ENCODE peak calls at places on chromosomes 4 and X, in six cellular contexts. One of them, this sample, is unnamed.

GRCh38 chr4:100311181-100311580 is 120.9 kb upstream of the DDIT4L start:
- DNase-seq in Right ventricle myocardium superior: no peak
- DNase-seq in stimulated activated CD8-positive, alpha-beta memory T cell treated with anti-CD3 and anti-CD28 coated beads, Interleukin-7, amount 100 ng/mL, for 1 hour: no peak
- DNase-seq in ovary: no peak
- DNase-seq in H54: no peak
- DNase-seq in nucleus accumbens: no peak
- DNase-seq in this sample: no peak

GRCh38 chrX:39245024-39245423 is 443.8 kb downstream of the MID1IP1 start:
- DNase-seq in Right ventricle myocardium superior: no peak
- DNase-seq in stimulated activated CD8-positive, alpha-beta memory T cell treated with anti-CD3 and anti-CD28 coated beads, Interleukin-7, amount 100 ng/mL, for 1 hour: no peak
- DNase-seq in ovary: no peak
- DNase-seq in H54: no peak
- DNase-seq in nucleus accumbens: no peak
- DNase-seq in this sample: no peak

GRCh38 chr4:76292730-76293129 is 13.8 kb upstream of the STBD1 start:
- DNase-seq in Right ventricle myocardium superior: no peak
- DNase-seq in stimulated activated CD8-positive, alpha-beta memory T cell treated with anti-CD3 and anti-CD28 coated beads, Interleukin-7, amount 100 ng/mL, for 1 hour: no peak
- DNase-seq in ovary: no peak
- DNase-seq in H54: no peak
- DNase-seq in nucleus accumbens: no peak
- DNase-seq in this sample: no peak

GRCh38 chr4:57492479-57492878 is 382.3 kb upstream of the IGFBP7 start:
- DNase-seq in Right ventricle myocardium superior: peak
- DNase-seq in stimulated activated CD8-positive, alpha-beta memory T cell treated with anti-CD3 and anti-CD28 coated beads, Interleukin-7, amount 100 ng/mL, for 1 hour: no peak
- DNase-seq in ovary: no peak
- DNase-seq in H54: no peak
- DNase-seq in nucleus accumbens: no peak
- DNase-seq in this sample: no peak

GRCh38 chr4:110508827-110509446 is 33.0 kb downstream of the ENPEP start:
- DNase-seq in Right ventricle myocardium superior: no peak
- DNase-seq in stimulated activated CD8-positive, alpha-beta memory T cell treated with anti-CD3 and anti-CD28 coated beads, Interleukin-7, amount 100 ng/mL, for 1 hour: no peak
- DNase-seq in ovary: no peak
- DNase-seq in H54: no peak
- DNase-seq in nucleus accumbens: no peak
- DNase-seq in this sample: no peak

GRCh38 chr4:153513596-153513995 is 47.4 kb downstream of the TMEM131L start:
- DNase-seq in Right ventricle myocardium superior: no peak
- DNase-seq in stimulated activated CD8-positive, alpha-beta memory T cell treated with anti-CD3 and anti-CD28 coated beads, Interleukin-7, amount 100 ng/mL, for 1 hour: no peak
- DNase-seq in ovary: no peak
- DNase-seq in H54: no peak
- DNase-seq in nucleus accumbens: no peak
- DNase-seq in this sample: no peak

GRCh38 chr4:123891901-123892300 is 495.3 kb downstream of the SPRY1 start:
- DNase-seq in Right ventricle myocardium superior: no peak
- DNase-seq in stimulated activated CD8-positive, alpha-beta memory T cell treated with anti-CD3 and anti-CD28 coated beads, Interleukin-7, amount 100 ng/mL, for 1 hour: no peak
- DNase-seq in ovary: no peak
- DNase-seq in H54: no peak
- DNase-seq in nucleus accumbens: no peak
- DNase-seq in this sample: no peak

GRCh38 chrX:23509256-23509655 is 158.0 kb upstream of the PRDX4 start:
- DNase-seq in Right ventricle myocardium superior: no peak
- DNase-seq in stimulated activated CD8-positive, alpha-beta memory T cell treated with anti-CD3 and anti-CD28 coated beads, Interleukin-7, amount 100 ng/mL, for 1 hour: no peak
- DNase-seq in ovary: no peak
- DNase-seq in H54: no peak
- DNase-seq in nucleus accumbens: no peak
- DNase-seq in this sample: no peak

GRCh38 chr4:61401771-61402170 is 201.6 kb downstream of the ADGRL3 start:
- DNase-seq in Right ventricle myocardium superior: no peak
- DNase-seq in stimulated activated CD8-positive, alpha-beta memory T cell treated with anti-CD3 and anti-CD28 coated beads, Interleukin-7, amount 100 ng/mL, for 1 hour: no peak
- DNase-seq in ovary: no peak
- DNase-seq in H54: no peak
- DNase-seq in nucleus accumbens: no peak
- DNase-seq in this sample: no peak

GRCh38 chr4:55030606-55031005 is 94.8 kb downstream of the KDR start:
- DNase-seq in Right ventricle myocardium superior: no peak
- DNase-seq in stimulated activated CD8-positive, alpha-beta memory T cell treated with anti-CD3 and anti-CD28 coated beads, Interleukin-7, amount 100 ng/mL, for 1 hour: no peak
- DNase-seq in ovary: no peak
- DNase-seq in H54: no peak
- DNase-seq in nucleus accumbens: no peak
- DNase-seq in this sample: no peak

GRCh38 chr4:139839664-139840063 is 174.0 kb downstream of the MGST2 start:
- DNase-seq in Right ventricle myocardium superior: no peak
- DNase-seq in stimulated activated CD8-positive, alpha-beta memory T cell treated with anti-CD3 and anti-CD28 coated beads, Interleukin-7, amount 100 ng/mL, for 1 hour: no peak
- DNase-seq in ovary: no peak
- DNase-seq in H54: no peak
- DNase-seq in nucleus accumbens: no peak
- DNase-seq in this sample: no peak

GRCh38 chrX:119729408-119730201 is 28.8 kb upstream of the SOWAHD start:
- DNase-seq in Right ventricle myocardium superior: peak
- DNase-seq in stimulated activated CD8-positive, alpha-beta memory T cell treated with anti-CD3 and anti-CD28 coated beads, Interleukin-7, amount 100 ng/mL, for 1 hour: peak
- DNase-seq in ovary: peak
- DNase-seq in H54: peak
- DNase-seq in nucleus accumbens: no peak
- DNase-seq in this sample: peak

GRCh38 chrX:133985164-133986007 is at the start of gene GPC3:
- DNase-seq in Right ventricle myocardium superior: peak
- DNase-seq in stimulated activated CD8-positive, alpha-beta memory T cell treated with anti-CD3 and anti-CD28 coated beads, Interleukin-7, amount 100 ng/mL, for 1 hour: no peak
- DNase-seq in ovary: peak
- DNase-seq in H54: no peak
- DNase-seq in nucleus accumbens: no peak
- DNase-seq in this sample: peak

GRCh38 chr4:24683116-24683515 is 98.8 kb upstream of the DHX15 start:
- DNase-seq in Right ventricle myocardium superior: no peak
- DNase-seq in stimulated activated CD8-positive, alpha-beta memory T cell treated with anti-CD3 and anti-CD28 coated beads, Interleukin-7, amount 100 ng/mL, for 1 hour: no peak
- DNase-seq in ovary: no peak
- DNase-seq in H54: no peak
- DNase-seq in nucleus accumbens: no peak
- DNase-seq in this sample: no peak

GRCh38 chr4:105225500-105225899 is 78.8 kb downstream of the TET2 start:
- DNase-seq in Right ventricle myocardium superior: no peak
- DNase-seq in stimulated activated CD8-positive, alpha-beta memory T cell treated with anti-CD3 and anti-CD28 coated beads, Interleukin-7, amount 100 ng/mL, for 1 hour: no peak
- DNase-seq in ovary: no peak
- DNase-seq in H54: no peak
- DNase-seq in nucleus accumbens: no peak
- DNase-seq in this sample: no peak

GRCh38 chrX:72016881-72017783 is 106.5 kb downstream of the NHSL2 start:
- DNase-seq in Right ventricle myocardium superior: no peak
- DNase-seq in stimulated activated CD8-positive, alpha-beta memory T cell treated with anti-CD3 and anti-CD28 coated beads, Interleukin-7, amount 100 ng/mL, for 1 hour: no peak
- DNase-seq in ovary: peak
- DNase-seq in H54: no peak
- DNase-seq in nucleus accumbens: no peak
- DNase-seq in this sample: no peak

GRCh38 chrX:45404206-45404605 is 203.5 kb upstream of the DIPK2B start:
- DNase-seq in Right ventricle myocardium superior: no peak
- DNase-seq in stimulated activated CD8-positive, alpha-beta memory T cell treated with anti-CD3 and anti-CD28 coated beads, Interleukin-7, amount 100 ng/mL, for 1 hour: no peak
- DNase-seq in ovary: no peak
- DNase-seq in H54: no peak
- DNase-seq in nucleus accumbens: no peak
- DNase-seq in this sample: no peak

GRCh38 chr4:13640149-13640671 is 12.7 kb upstream of the BOD1L1 start:
- DNase-seq in Right ventricle myocardium superior: no peak
- DNase-seq in stimulated activated CD8-positive, alpha-beta memory T cell treated with anti-CD3 and anti-CD28 coated beads, Interleukin-7, amount 100 ng/mL, for 1 hour: no peak
- DNase-seq in ovary: no peak
- DNase-seq in H54: peak
- DNase-seq in nucleus accumbens: no peak
- DNase-seq in this sample: no peak

GRCh38 chr4:89161841-89162240 is 50.5 kb downstream of the TIGD2 start:
- DNase-seq in Right ventricle myocardium superior: no peak
- DNase-seq in stimulated activated CD8-positive, alpha-beta memory T cell treated with anti-CD3 and anti-CD28 coated beads, Interleukin-7, amount 100 ng/mL, for 1 hour: no peak
- DNase-seq in ovary: no peak
- DNase-seq in H54: no peak
- DNase-seq in nucleus accumbens: no peak
- DNase-seq in this sample: no peak

GRCh38 chrX:23312136-23312535 is 22.5 kb upstream of the PTCHD1 start:
- DNase-seq in Right ventricle myocardium superior: no peak
- DNase-seq in stimulated activated CD8-positive, alpha-beta memory T cell treated with anti-CD3 and anti-CD28 coated beads, Interleukin-7, amount 100 ng/mL, for 1 hour: no peak
- DNase-seq in ovary: no peak
- DNase-seq in H54: no peak
- DNase-seq in nucleus accumbens: no peak
- DNase-seq in this sample: no peak

GRCh38 chrX:41824551-41824950 is 98.8 kb downstream of the CASK start:
- DNase-seq in Right ventricle myocardium superior: no peak
- DNase-seq in stimulated activated CD8-positive, alpha-beta memory T cell treated with anti-CD3 and anti-CD28 coated beads, Interleukin-7, amount 100 ng/mL, for 1 hour: no peak
- DNase-seq in ovary: no peak
- DNase-seq in H54: peak
- DNase-seq in nucleus accumbens: no peak
- DNase-seq in this sample: no peak

GRCh38 chr4:185479507-185479971 is 8.0 kb upstream of the CCDC110 start:
- DNase-seq in Right ventricle myocardium superior: no peak
- DNase-seq in stimulated activated CD8-positive, alpha-beta memory T cell treated with anti-CD3 and anti-CD28 coated beads, Interleukin-7, amount 100 ng/mL, for 1 hour: no peak
- DNase-seq in ovary: no peak
- DNase-seq in H54: no peak
- DNase-seq in nucleus accumbens: no peak
- DNase-seq in this sample: no peak

GRCh38 chr4:16264798-16265197 is 38.5 kb upstream of the TAPT1 start:
- DNase-seq in Right ventricle myocardium superior: no peak
- DNase-seq in stimulated activated CD8-positive, alpha-beta memory T cell treated with anti-CD3 and anti-CD28 coated beads, Interleukin-7, amount 100 ng/mL, for 1 hour: no peak
- DNase-seq in ovary: no peak
- DNase-seq in H54: no peak
- DNase-seq in nucleus accumbens: no peak
- DNase-seq in this sample: no peak

GRCh38 chrX:47523297-47523696 is 37.7 kb upstream of the ARAF start:
- DNase-seq in Right ventricle myocardium superior: peak
- DNase-seq in stimulated activated CD8-positive, alpha-beta memory T cell treated with anti-CD3 and anti-CD28 coated beads, Interleukin-7, amount 100 ng/mL, for 1 hour: peak
- DNase-seq in ovary: peak
- DNase-seq in H54: peak
- DNase-seq in nucleus accumbens: peak
- DNase-seq in this sample: peak

GRCh38 chr4:151468715-151469696 is 60.0 kb downstream of the FHIP1A start:
- DNase-seq in Right ventricle myocardium superior: no peak
- DNase-seq in stimulated activated CD8-positive, alpha-beta memory T cell treated with anti-CD3 and anti-CD28 coated beads, Interleukin-7, amount 100 ng/mL, for 1 hour: no peak
- DNase-seq in ovary: no peak
- DNase-seq in H54: peak
- DNase-seq in nucleus accumbens: no peak
- DNase-seq in this sample: no peak

GRCh38 chr4:1610791-1611500 is 73.2 kb downstream of the FAM53A start:
- DNase-seq in Right ventricle myocardium superior: peak
- DNase-seq in stimulated activated CD8-positive, alpha-beta memory T cell treated with anti-CD3 and anti-CD28 coated beads, Interleukin-7, amount 100 ng/mL, for 1 hour: no peak
- DNase-seq in ovary: no peak
- DNase-seq in H54: no peak
- DNase-seq in nucleus accumbens: no peak
- DNase-seq in this sample: no peak

GRCh38 chr4:169208516-169208915 is 62.2 kb downstream of the SH3RF1 start:
- DNase-seq in Right ventricle myocardium superior: no peak
- DNase-seq in stimulated activated CD8-positive, alpha-beta memory T cell treated with anti-CD3 and anti-CD28 coated beads, Interleukin-7, amount 100 ng/mL, for 1 hour: no peak
- DNase-seq in ovary: no peak
- DNase-seq in H54: no peak
- DNase-seq in nucleus accumbens: no peak
- DNase-seq in this sample: no peak

GRCh38 chr4:4333265-4333706 is 43.2 kb downstream of the ZBTB49 start:
- DNase-seq in Right ventricle myocardium superior: peak
- DNase-seq in stimulated activated CD8-positive, alpha-beta memory T cell treated with anti-CD3 and anti-CD28 coated beads, Interleukin-7, amount 100 ng/mL, for 1 hour: no peak
- DNase-seq in ovary: no peak
- DNase-seq in H54: peak
- DNase-seq in nucleus accumbens: no peak
- DNase-seq in this sample: no peak

GRCh38 chr4:116668190-116668589 is 417.2 kb downstream of the TRAM1L1 start:
- DNase-seq in Right ventricle myocardium superior: no peak
- DNase-seq in stimulated activated CD8-positive, alpha-beta memory T cell treated with anti-CD3 and anti-CD28 coated beads, Interleukin-7, amount 100 ng/mL, for 1 hour: no peak
- DNase-seq in ovary: no peak
- DNase-seq in H54: no peak
- DNase-seq in nucleus accumbens: no peak
- DNase-seq in this sample: no peak

GRCh38 chr4:87983996-87984395 is 8.5 kb downstream of the SPP1 start:
- DNase-seq in Right ventricle myocardium superior: no peak
- DNase-seq in stimulated activated CD8-positive, alpha-beta memory T cell treated with anti-CD3 and anti-CD28 coated beads, Interleukin-7, amount 100 ng/mL, for 1 hour: no peak
- DNase-seq in ovary: no peak
- DNase-seq in H54: no peak
- DNase-seq in nucleus accumbens: no peak
- DNase-seq in this sample: no peak

GRCh38 chr4:82833696-82834313 is 35.2 kb upstream of the SCD5 start:
- DNase-seq in Right ventricle myocardium superior: no peak
- DNase-seq in stimulated activated CD8-positive, alpha-beta memory T cell treated with anti-CD3 and anti-CD28 coated beads, Interleukin-7, amount 100 ng/mL, for 1 hour: no peak
- DNase-seq in ovary: no peak
- DNase-seq in H54: peak
- DNase-seq in nucleus accumbens: no peak
- DNase-seq in this sample: no peak

GRCh38 chr4:156168288-156168687 is 214.6 kb upstream of the CTSO start:
- DNase-seq in Right ventricle myocardium superior: no peak
- DNase-seq in stimulated activated CD8-positive, alpha-beta memory T cell treated with anti-CD3 and anti-CD28 coated beads, Interleukin-7, amount 100 ng/mL, for 1 hour: no peak
- DNase-seq in ovary: no peak
- DNase-seq in H54: no peak
- DNase-seq in nucleus accumbens: no peak
- DNase-seq in this sample: no peak

GRCh38 chr4:108360857-108361820 is 192.4 kb upstream of the LEF1 start:
- DNase-seq in Right ventricle myocardium superior: no peak
- DNase-seq in stimulated activated CD8-positive, alpha-beta memory T cell treated with anti-CD3 and anti-CD28 coated beads, Interleukin-7, amount 100 ng/mL, for 1 hour: no peak
- DNase-seq in ovary: no peak
- DNase-seq in H54: no peak
- DNase-seq in nucleus accumbens: no peak
- DNase-seq in this sample: no peak

GRCh38 chrX:110568396-110568795 is 209.7 kb downstream of the RTL9 start:
- DNase-seq in Right ventricle myocardium superior: no peak
- DNase-seq in stimulated activated CD8-positive, alpha-beta memory T cell treated with anti-CD3 and anti-CD28 coated beads, Interleukin-7, amount 100 ng/mL, for 1 hour: no peak
- DNase-seq in ovary: no peak
- DNase-seq in H54: no peak
- DNase-seq in nucleus accumbens: no peak
- DNase-seq in this sample: no peak

GRCh38 chr4:173218411-173219125 is 50.0 kb downstream of the GALNT7 start:
- DNase-seq in Right ventricle myocardium superior: no peak
- DNase-seq in stimulated activated CD8-positive, alpha-beta memory T cell treated with anti-CD3 and anti-CD28 coated beads, Interleukin-7, amount 100 ng/mL, for 1 hour: no peak
- DNase-seq in ovary: no peak
- DNase-seq in H54: no peak
- DNase-seq in nucleus accumbens: no peak
- DNase-seq in this sample: no peak

GRCh38 chr4:144666539-144667175 is 20.7 kb downstream of the HHIP start:
- DNase-seq in Right ventricle myocardium superior: no peak
- DNase-seq in stimulated activated CD8-positive, alpha-beta memory T cell treated with anti-CD3 and anti-CD28 coated beads, Interleukin-7, amount 100 ng/mL, for 1 hour: no peak
- DNase-seq in ovary: no peak
- DNase-seq in H54: no peak
- DNase-seq in nucleus accumbens: no peak
- DNase-seq in this sample: no peak

GRCh38 chr4:10032625-10033024 is 11.3 kb upstream of the SLC2A9 start:
- DNase-seq in Right ventricle myocardium superior: no peak
- DNase-seq in stimulated activated CD8-positive, alpha-beta memory T cell treated with anti-CD3 and anti-CD28 coated beads, Interleukin-7, amount 100 ng/mL, for 1 hour: no peak
- DNase-seq in ovary: peak
- DNase-seq in H54: peak
- DNase-seq in nucleus accumbens: no peak
- DNase-seq in this sample: no peak

GRCh38 chr4:5797866-5798265 is 86.9 kb downstream of the EVC start:
- DNase-seq in Right ventricle myocardium superior: no peak
- DNase-seq in stimulated activated CD8-positive, alpha-beta memory T cell treated with anti-CD3 and anti-CD28 coated beads, Interleukin-7, amount 100 ng/mL, for 1 hour: no peak
- DNase-seq in ovary: no peak
- DNase-seq in H54: no peak
- DNase-seq in nucleus accumbens: no peak
- DNase-seq in this sample: no peak

GRCh38 chrX:100911731-100912130 is 17.0 kb downstream of the XKRX start:
- DNase-seq in Right ventricle myocardium superior: no peak
- DNase-seq in stimulated activated CD8-positive, alpha-beta memory T cell treated with anti-CD3 and anti-CD28 coated beads, Interleukin-7, amount 100 ng/mL, for 1 hour: no peak
- DNase-seq in ovary: no peak
- DNase-seq in H54: no peak
- DNase-seq in nucleus accumbens: no peak
- DNase-seq in this sample: no peak

GRCh38 chr4:121791481-121791880 is 9.6 kb upstream of the EXOSC9 start:
- DNase-seq in Right ventricle myocardium superior: no peak
- DNase-seq in stimulated activated CD8-positive, alpha-beta memory T cell treated with anti-CD3 and anti-CD28 coated beads, Interleukin-7, amount 100 ng/mL, for 1 hour: no peak
- DNase-seq in ovary: no peak
- DNase-seq in H54: no peak
- DNase-seq in nucleus accumbens: no peak
- DNase-seq in this sample: no peak

This sample was measured in CD4-positive, alpha-beta T cell.